ENCODE peak calls at places on chromosomes 2 and 18, in nine cellular contexts. S is cardiac muscle cell, M is prostate gland, T is HCT116, H is IMR-90, O is psoas muscle, R is colonic mucosa, N is heart left ventricle, U is thyroid gland. V is an unnamed sample. For H3K36me3, the result is how much of the 10 kb centered on the place peaks cover.

GRCh38 chr2:202355993-202356505 is 20.1 kb upstream of the BMPR2 start:
- DNase-seq in M (no peak), U (no peak), S (no peak), N (no peak), H (no peak), O (no peak), T (no peak), R (no peak), V (no peak)

GRCh38 chr2:123566291-123566946 is 458.7 kb upstream of the CNTNAP5 start:
- DNase-seq in N (no peak), U (no peak), T (no peak), M (no peak), R (no peak), S (no peak), H (no peak), O (no peak), V (no peak)

GRCh38 chr18:13500227-13500865 is 226.0 kb downstream of the FAM210A start:
- DNase-seq in S (peak), R (no peak), M (peak), O (peak), T (no peak), U (no peak), H (peak), N (peak), V (no peak)

GRCh38 chr2:80887923-80888322 is 583.4 kb upstream of the LRRTM1 start:
- DNase-seq in R (peak), U (no peak), M (no peak), S (no peak), O (no peak), H (no peak), N (no peak), T (no peak), V (no peak)

GRCh38 chr2:140589696-140590095 is 1541.1 kb downstream of the LRP1B start:
- DNase-seq in T (no peak), N (no peak), O (no peak), M (no peak), U (no peak), R (no peak), S (no peak), H (no peak), V (no peak)

GRCh38 chr18:44325903-44326650 is 354.6 kb upstream of the SETBP1 start:
- DNase-seq in O (peak), U (peak), H (peak), R (peak), S (peak), T (no peak), M (peak), N (peak), V (no peak)

GRCh38 chr2:174787485-174788205 is 23.4 kb upstream of the CHRNA1 start:
- DNase-seq in O (no peak), S (no peak), M (no peak), H (peak), T (no peak), N (no peak), R (no peak), U (no peak), V (no peak)

GRCh38 chr2:120219291-120219690 is 3.9 kb downstream of the TMEM185B start:
- DNase-seq in S (no peak), O (no peak), H (no peak), U (no peak), T (no peak), R (no peak), M (no peak), N (no peak), V (no peak)

GRCh38 chr2:46735108-46735691 is 180.4 kb downstream of the MCFD2 start:
- DNase-seq in S (no peak), O (no peak), T (no peak), U (no peak), M (no peak), N (no peak), R (no peak), H (no peak), V (no peak)

GRCh38 chr2:178484245-178485041 is 4.2 kb downstream of the PLEKHA3 start:
- DNase-seq in U (peak), M (no peak), T (no peak), S (no peak), H (peak), R (peak), N (peak), O (peak), V (no peak)

GRCh38 chr2:88303865-88304264 is 133.7 kb downstream of the THNSL2 start:
- DNase-seq in M (no peak), H (no peak), T (no peak), U (no peak), S (no peak), N (no peak), R (no peak), O (no peak), V (no peak)

GRCh38 chr2:10786240-10786982 is 26.2 kb downstream of the PDIA6 start:
- DNase-seq in N (no peak), M (no peak), S (no peak), H (no peak), O (no peak), R (no peak), U (no peak), T (no peak), V (no peak)
- H3K36me3 ChIP-seq in N (under half), M (under half), S (half or more), H (half or more), O (half or more), R (under half), U (half or more), T (half or more), V (under half)

GRCh38 chr18:12328179-12328823 is 20.3 kb downstream of the TUBB6 start:
- DNase-seq in M (no peak), U (no peak), R (no peak), N (no peak), H (no peak), O (no peak), S (no peak), T (no peak), V (no peak)
- TF ChIP-seq CTCF in M (no peak), U (no peak), R (peak), N (no peak), H (no peak), O (no peak), S (no peak), T (no peak), V (no peak)

GRCh38 chr2:113180131-113180946 is 6.6 kb downstream of the PSD4 start:
- DNase-seq in T (no peak), R (no peak), M (no peak), H (no peak), U (no peak), N (no peak), O (no peak), S (no peak), V (no peak)
- H3K36me3 ChIP-seq in T (under half), R (under half), M (under half), H (under half), U (under half), N (under half), O (under half), S (under half), V (under half)

GRCh38 chr2:157442136-157442535 is 1.8 kb downstream of the CYTIP start:
- DNase-seq in T (no peak), O (no peak), S (no peak), U (no peak), N (no peak), R (no peak), H (no peak), M (no peak), V (no peak)

GRCh38 chr2:157440404-157441071 is 3.4 kb downstream of the CYTIP start:
- DNase-seq in M (no peak), U (no peak), H (no peak), T (no peak), R (peak), S (no peak), N (no peak), O (no peak), V (no peak)

GRCh38 chr2:157439792-157440186 is 4.1 kb downstream of the CYTIP start:
- DNase-seq in T (no peak), N (no peak), M (no peak), U (no peak), H (no peak), R (peak), S (no peak), O (no peak), V (no peak)

GRCh38 chr2:157442636-157443035 is 1.3 kb downstream of the CYTIP start:
- DNase-seq in T (no peak), U (no peak), R (no peak), S (no peak), O (no peak), M (no peak), N (no peak), H (no peak), V (no peak)

GRCh38 chr2:157441072-157441454 is 2.8 kb downstream of the CYTIP start:
- DNase-seq in U (no peak), S (no peak), O (no peak), R (no peak), T (no peak), N (peak), H (no peak), M (no peak), V (peak)
- TF ChIP-seq CTCF in U (no peak), S (no peak), O (no peak), R (no peak), T (no peak), N (no peak), H (no peak), M (no peak), V (no peak)

GRCh38 chr2:61241266-61241665 is 79.3 kb downstream of the C2orf74 start:
- DNase-seq in H (no peak), U (no peak), M (no peak), O (no peak), T (no peak), S (no peak), R (no peak), N (no peak), V (no peak)

GRCh38 chr2:61233581-61233980 is 71.6 kb downstream of the C2orf74 start:
- DNase-seq in O (no peak), U (no peak), T (no peak), N (no peak), R (no peak), S (no peak), M (no peak), H (no peak), V (no peak)

GRCh38 chr2:61229936-61230335 is 67.9 kb downstream of the C2orf74 start:
- DNase-seq in M (no peak), U (no peak), O (no peak), H (peak), R (no peak), T (no peak), N (no peak), S (no peak), V (no peak)

GRCh38 chr2:61238221-61238620 is 76.2 kb downstream of the C2orf74 start:
- DNase-seq in R (no peak), H (no peak), S (no peak), M (no peak), U (no peak), T (no peak), N (no peak), O (no peak), V (no peak)

GRCh38 chr2:61235716-61236115 is 73.7 kb downstream of the C2orf74 start:
- DNase-seq in O (no peak), R (no peak), U (no peak), S (no peak), H (no peak), M (no peak), N (no peak), T (no peak), V (no peak)
- H3K36me3 ChIP-seq in O (half or more), R (under half), U (under half), S (half or more), H (under half), M (under half), N (under half), T (under half), V (under half)

GRCh38 chr18:55124078-55124477 is 164.8 kb upstream of the CCDC68 start:
- DNase-seq in S (no peak), T (no peak), H (peak), M (no peak), O (no peak), R (no peak), U (no peak), N (peak), V (no peak)
- TF ChIP-seq CTCF in S (no peak), T (no peak), H (no peak), M (no peak), O (no peak), R (no peak), U (no peak), N (no peak), V (no peak)

V was measured in GM06990.